ENCODE peak calls at places on chromosomes 11 and 22, in eight cellular contexts. One of them, this sample, is unnamed.
A peak's percentile ranks its signal among the peaks of the same experiment; 100 is the strongest.

GRCh38 chr11:13346470-13346869 is 68.9 kb downstream of the BMAL1 start:
- DNase-seq in lower leg skin: peak; percentile 53
- DNase-seq in adrenal gland: no peak
- DNase-seq in ovary: no peak
- DNase-seq in A549: no peak
- DNase-seq in HepG2: no peak
- DNase-seq in body of pancreas: no peak
- DNase-seq in thyroid gland: no peak
- DNase-seq in this sample: no peak

GRCh38 chr22:22507743-22508273 is 734 bp downstream of the ZNF280B start:
- DNase-seq in lower leg skin: no peak
- DNase-seq in adrenal gland: no peak
- DNase-seq in ovary: no peak
- DNase-seq in A549: no peak
- DNase-seq in HepG2: no peak
- DNase-seq in body of pancreas: no peak
- DNase-seq in thyroid gland: no peak
- DNase-seq in this sample: no peak

GRCh38 chr22:47091241-47091691 is 328.8 kb downstream of the TBC1D22A start:
- DNase-seq in lower leg skin: peak; percentile 82
- DNase-seq in adrenal gland: peak; percentile 54
- DNase-seq in ovary: no peak
- DNase-seq in A549: no peak
- DNase-seq in HepG2: no peak
- DNase-seq in body of pancreas: no peak
- DNase-seq in thyroid gland: peak; percentile 77
- DNase-seq in this sample: no peak

GRCh38 chr11:61460474-61460881 is 30.6 kb downstream of the SDHAF2 start:
- DNase-seq in lower leg skin: no peak
- DNase-seq in adrenal gland: no peak
- DNase-seq in ovary: no peak
- DNase-seq in A549: no peak
- DNase-seq in HepG2: no peak
- DNase-seq in body of pancreas: no peak
- DNase-seq in thyroid gland: peak; percentile 75
- DNase-seq in this sample: peak; percentile 34

GRCh38 chr11:11313902-11314692 is 39.0 kb downstream of the CSNK2A3 start:
- DNase-seq in lower leg skin: no peak
- DNase-seq in adrenal gland: peak; percentile 76
- DNase-seq in ovary: peak; percentile 47
- DNase-seq in A549: no peak
- DNase-seq in HepG2: no peak
- DNase-seq in body of pancreas: peak; percentile 40
- DNase-seq in thyroid gland: no peak
- DNase-seq in this sample: peak; percentile 56

GRCh38 chr11:24234822-24235508 is 261.9 kb upstream of the LUZP2 start:
- DNase-seq in lower leg skin: no peak
- DNase-seq in adrenal gland: no peak
- DNase-seq in ovary: no peak
- DNase-seq in A549: no peak
- DNase-seq in HepG2: no peak
- DNase-seq in body of pancreas: peak; percentile 19
- DNase-seq in thyroid gland: peak; percentile 45
- DNase-seq in this sample: no peak

GRCh38 chr11:89436071-89436470 is 55.1 kb downstream of the NOX4 start:
- DNase-seq in lower leg skin: no peak
- DNase-seq in adrenal gland: no peak
- DNase-seq in ovary: no peak
- DNase-seq in A549: no peak
- DNase-seq in HepG2: no peak
- DNase-seq in body of pancreas: no peak
- DNase-seq in thyroid gland: peak; percentile 9
- DNase-seq in this sample: no peak

GRCh38 chr11:120134931-120135228 is 3.0 kb downstream of the TRIM29 start:
- DNase-seq in lower leg skin: peak; percentile 84
- DNase-seq in adrenal gland: peak; percentile 46
- DNase-seq in ovary: no peak
- DNase-seq in A549: no peak
- DNase-seq in HepG2: no peak
- DNase-seq in body of pancreas: peak; percentile 7
- DNase-seq in thyroid gland: no peak
- DNase-seq in this sample: no peak

GRCh38 chr22:38097557-38098409 is 12.7 kb downstream of the BAIAP2L2 start:
- DNase-seq in lower leg skin: no peak
- DNase-seq in adrenal gland: no peak
- DNase-seq in ovary: no peak
- DNase-seq in A549: no peak
- DNase-seq in HepG2: no peak
- DNase-seq in body of pancreas: no peak
- DNase-seq in thyroid gland: no peak
- DNase-seq in this sample: peak; percentile 24

GRCh38 chr11:69000831-69001245 is 12.2 kb downstream of the MRGPRF start:
- DNase-seq in lower leg skin: peak; percentile 90
- DNase-seq in adrenal gland: peak; percentile 82
- DNase-seq in ovary: peak; percentile 77
- DNase-seq in A549: peak; percentile 63
- DNase-seq in HepG2: peak; percentile 57
- DNase-seq in body of pancreas: peak; percentile 44
- DNase-seq in thyroid gland: peak; percentile 12
- DNase-seq in this sample: no peak

GRCh38 chr11:15157181-15157580 is 42.5 kb downstream of the INSC start:
- DNase-seq in lower leg skin: no peak
- DNase-seq in adrenal gland: no peak
- DNase-seq in ovary: no peak
- DNase-seq in A549: no peak
- DNase-seq in HepG2: no peak
- DNase-seq in body of pancreas: no peak
- DNase-seq in thyroid gland: no peak
- DNase-seq in this sample: no peak

GRCh38 chr11:10490032-10490397 is 35.0 kb downstream of the AMPD3 start:
- DNase-seq in lower leg skin: peak; percentile 81
- DNase-seq in adrenal gland: peak; percentile 57
- DNase-seq in ovary: no peak
- DNase-seq in A549: no peak
- DNase-seq in HepG2: no peak
- DNase-seq in body of pancreas: no peak
- DNase-seq in thyroid gland: no peak
- DNase-seq in this sample: no peak

GRCh38 chr11:114162719-114163123 is 103.2 kb downstream of the ZBTB16 start:
- DNase-seq in lower leg skin: peak; percentile 97
- DNase-seq in adrenal gland: peak; percentile 99
- DNase-seq in ovary: peak; percentile 91
- DNase-seq in A549: peak; percentile 57
- DNase-seq in HepG2: no peak
- DNase-seq in body of pancreas: peak; percentile 97
- DNase-seq in thyroid gland: peak; percentile 93
- DNase-seq in this sample: peak; percentile 86

GRCh38 chr11:93054279-93054678 is 84.8 kb downstream of the MTNR1B start:
- DNase-seq in lower leg skin: no peak
- DNase-seq in adrenal gland: no peak
- DNase-seq in ovary: no peak
- DNase-seq in A549: peak; percentile 2
- DNase-seq in HepG2: no peak
- DNase-seq in body of pancreas: no peak
- DNase-seq in thyroid gland: no peak
- DNase-seq in this sample: no peak

GRCh38 chr11:109135627-109136026 is 286.4 kb upstream of the C11orf87 start:
- DNase-seq in lower leg skin: no peak
- DNase-seq in adrenal gland: no peak
- DNase-seq in ovary: no peak
- DNase-seq in A549: no peak
- DNase-seq in HepG2: no peak
- DNase-seq in body of pancreas: no peak
- DNase-seq in thyroid gland: no peak
- DNase-seq in this sample: no peak

GRCh38 chr22:23896523-23897186 is 2.5 kb downstream of the MIF start:
- DNase-seq in lower leg skin: no peak
- DNase-seq in adrenal gland: no peak
- DNase-seq in ovary: no peak
- DNase-seq in A549: no peak
- DNase-seq in HepG2: no peak
- DNase-seq in body of pancreas: no peak
- DNase-seq in thyroid gland: no peak
- DNase-seq in this sample: no peak
- TF ChIP-seq POLR2A in lower leg skin: no peak
- TF ChIP-seq POLR2A in adrenal gland: no peak
- TF ChIP-seq POLR2A in ovary: no peak
- TF ChIP-seq POLR2A in A549: no peak
- TF ChIP-seq POLR2A in HepG2: peak; percentile 64
- TF ChIP-seq POLR2A in body of pancreas: no peak
- TF ChIP-seq POLR2A in thyroid gland: no peak
- TF ChIP-seq POLR2A in this sample: no peak

GRCh38 chr22:50217543-50218152 is 16.8 kb downstream of the SELENOO start:
- DNase-seq in lower leg skin: no peak
- DNase-seq in adrenal gland: no peak
- DNase-seq in ovary: no peak
- DNase-seq in A549: no peak
- DNase-seq in HepG2: no peak
- DNase-seq in body of pancreas: no peak
- DNase-seq in thyroid gland: no peak
- DNase-seq in this sample: no peak

GRCh38 chr22:50218153-50218995 is 17.6 kb downstream of the SELENOO start:
- DNase-seq in lower leg skin: no peak
- DNase-seq in adrenal gland: no peak
- DNase-seq in ovary: peak; percentile 51
- DNase-seq in A549: no peak
- DNase-seq in HepG2: no peak
- DNase-seq in body of pancreas: no peak
- DNase-seq in thyroid gland: no peak
- DNase-seq in this sample: no peak

GRCh38 chr22:50216161-50216683 is 15.4 kb downstream of the SELENOO start:
- DNase-seq in lower leg skin: no peak
- DNase-seq in adrenal gland: no peak
- DNase-seq in ovary: no peak
- DNase-seq in A549: no peak
- DNase-seq in HepG2: no peak
- DNase-seq in body of pancreas: no peak
- DNase-seq in thyroid gland: no peak
- DNase-seq in this sample: no peak

GRCh38 chr22:50216684-50217520 is 16.1 kb downstream of the SELENOO start:
- DNase-seq in lower leg skin: no peak
- DNase-seq in adrenal gland: no peak
- DNase-seq in ovary: no peak
- DNase-seq in A549: no peak
- DNase-seq in HepG2: no peak
- DNase-seq in body of pancreas: peak; percentile 15
- DNase-seq in thyroid gland: no peak
- DNase-seq in this sample: no peak

DNA sequence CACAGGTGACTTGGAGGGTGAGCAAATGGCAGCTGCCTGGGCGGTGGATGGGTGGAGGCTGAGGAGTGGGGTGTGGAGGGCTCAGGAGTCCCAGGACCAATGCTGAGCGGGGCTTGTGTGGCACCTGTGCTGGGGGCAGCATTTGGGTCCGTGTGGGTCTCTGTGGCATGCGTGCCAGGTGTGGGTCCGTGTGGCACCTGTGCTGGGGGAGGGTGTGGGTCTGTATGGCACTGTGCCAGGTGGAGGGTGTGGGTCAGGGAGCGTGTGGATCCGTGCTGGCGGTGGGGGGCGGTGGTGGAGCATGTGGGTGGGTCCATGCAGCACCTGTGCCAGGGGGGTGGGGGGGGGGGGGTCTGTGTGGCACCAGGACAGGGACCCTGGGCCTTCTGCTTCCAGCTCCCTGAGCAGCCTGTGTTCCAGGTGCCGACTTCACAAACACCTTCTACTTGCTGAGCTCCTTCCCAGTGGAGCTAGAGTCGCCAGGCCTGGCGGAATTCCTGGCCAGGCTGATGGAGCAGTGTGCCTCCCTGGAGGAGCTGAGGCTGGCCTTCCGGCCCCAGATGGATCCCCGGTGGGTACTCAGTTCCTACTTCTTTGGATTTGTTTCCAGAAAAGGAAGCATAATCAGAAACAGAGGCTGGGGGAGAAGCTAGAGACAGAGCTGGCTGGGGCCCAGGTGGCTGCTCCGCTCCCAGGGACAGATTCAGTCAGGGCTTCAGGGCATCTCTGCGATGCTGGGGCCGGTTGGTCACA is 14.7 kb downstream of the SELENOO start:
- DNase-seq in lower leg skin: no peak
- DNase-seq in adrenal gland: no peak
- DNase-seq in ovary: no peak
- DNase-seq in A549: no peak
- DNase-seq in HepG2: no peak
- DNase-seq in body of pancreas: peak; percentile 29
- DNase-seq in thyroid gland: no peak
- DNase-seq in this sample: no peak
- TF ChIP-seq POLR2A in lower leg skin: no peak
- TF ChIP-seq POLR2A in adrenal gland: no peak
- TF ChIP-seq POLR2A in ovary: no peak
- TF ChIP-seq POLR2A in A549: no peak
- TF ChIP-seq POLR2A in HepG2: peak; percentile 26
- TF ChIP-seq POLR2A in body of pancreas: no peak
- TF ChIP-seq POLR2A in thyroid gland: no peak
- TF ChIP-seq POLR2A in this sample: no peak

DNA sequence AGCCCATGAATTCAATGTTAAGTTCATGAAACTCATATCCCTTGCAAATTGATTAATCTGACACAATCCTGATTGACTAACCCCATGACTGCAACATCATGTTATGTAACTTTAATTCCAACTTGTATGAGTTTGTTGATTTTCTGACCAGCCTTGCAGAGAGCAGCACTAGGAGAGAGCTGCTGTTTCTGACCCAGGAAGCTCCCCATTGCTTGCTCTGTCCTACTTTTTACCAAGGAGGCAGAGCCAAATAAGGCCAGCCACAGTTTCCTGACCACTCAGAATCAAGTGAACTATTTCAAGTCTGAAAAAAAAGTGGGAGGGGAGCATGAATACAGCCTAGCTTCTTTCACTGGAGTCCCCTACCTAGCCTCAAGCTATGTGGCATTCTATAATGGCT is 13.2 kb downstream of the MPZL3 start:
- DNase-seq in lower leg skin: no peak
- DNase-seq in adrenal gland: no peak
- DNase-seq in ovary: no peak
- DNase-seq in A549: no peak
- DNase-seq in HepG2: no peak
- DNase-seq in body of pancreas: no peak
- DNase-seq in thyroid gland: peak; percentile 20
- DNase-seq in this sample: no peak
- TF ChIP-seq POLR2A in lower leg skin: no peak
- TF ChIP-seq POLR2A in adrenal gland: no peak
- TF ChIP-seq POLR2A in ovary: no peak
- TF ChIP-seq POLR2A in A549: no peak
- TF ChIP-seq POLR2A in HepG2: no peak
- TF ChIP-seq POLR2A in body of pancreas: no peak
- TF ChIP-seq POLR2A in thyroid gland: no peak
- TF ChIP-seq POLR2A in this sample: no peak

DNA sequence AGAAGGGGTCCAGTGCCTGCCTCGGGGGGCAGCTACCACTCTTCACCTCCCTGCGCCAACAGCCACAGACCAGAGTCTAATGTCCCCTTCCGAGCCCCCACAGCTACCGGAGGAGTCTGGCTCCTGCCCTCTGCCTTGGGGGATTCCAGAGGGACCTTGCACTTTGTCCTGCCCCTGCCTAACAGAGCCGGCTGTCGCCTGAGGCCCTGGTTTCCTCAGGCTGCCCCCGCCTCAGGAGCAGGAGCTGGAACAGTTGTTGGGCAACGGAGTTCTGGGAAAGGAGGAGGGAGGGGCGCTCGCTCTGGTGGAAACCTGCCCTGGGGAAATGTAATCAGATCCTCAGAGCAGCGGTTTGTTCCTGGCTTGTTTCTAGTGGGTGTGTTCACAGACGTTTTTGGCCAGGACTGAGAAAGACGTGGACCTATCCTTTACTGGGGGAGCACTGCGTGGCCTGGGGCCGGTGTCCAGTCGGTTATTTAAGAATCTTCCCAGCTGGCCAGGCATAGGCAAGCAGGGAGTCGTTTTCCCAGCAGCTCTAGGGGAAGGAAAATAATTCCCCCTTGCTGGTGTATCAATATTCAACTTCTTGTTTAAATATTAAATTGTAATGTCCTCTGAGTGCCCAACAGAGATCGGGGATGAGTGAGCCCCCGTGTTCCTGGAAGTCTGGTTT is 32.3 kb downstream of the A4GALT start:
- DNase-seq in lower leg skin: peak; percentile 97
- DNase-seq in adrenal gland: peak; percentile 95
- DNase-seq in ovary: peak; percentile 86
- DNase-seq in A549: peak; percentile 65
- DNase-seq in HepG2: peak; percentile 57
- DNase-seq in body of pancreas: peak; percentile 86
- DNase-seq in thyroid gland: peak; percentile 92
- DNase-seq in this sample: peak; percentile 89
- TF ChIP-seq POLR2A in lower leg skin: no peak
- TF ChIP-seq POLR2A in adrenal gland: no peak
- TF ChIP-seq POLR2A in ovary: peak; percentile 47
- TF ChIP-seq POLR2A in A549: no peak
- TF ChIP-seq POLR2A in HepG2: no peak
- TF ChIP-seq POLR2A in body of pancreas: no peak
- TF ChIP-seq POLR2A in thyroid gland: no peak
- TF ChIP-seq POLR2A in this sample: no peak

This sample was measured in heart left ventricle.